ENCODE peak calls at places on chromosome 5, in seven cellular contexts. E, Q, A, B, D, I and G are unnamed samples.

GRCh38 chr5:159799701-159800100 is 116.6 kb upstream of the ADRA1B start:
- DNase-seq in E (no peak), Q (no peak), A (no peak), B (no peak), D (no peak), I (no peak), G (no peak)

GRCh38 chr5:93874080-93874479 is 132.7 kb upstream of the POU5F2 start:
- DNase-seq in E (no peak), Q (no peak), A (no peak), B (no peak), D (no peak), I (no peak), G (no peak)

GRCh38 chr5:65307088-65307487 is 174.6 kb downstream of the ADAMTS6 start:
- DNase-seq in E (no peak), Q (no peak), A (no peak), B (no peak), D (no peak), I (no peak), G (no peak)

GRCh38 chr5:167937628-167938000 is 353.8 kb upstream of the WWC1 start:
- DNase-seq in E (no peak), Q (no peak), A (no peak), B (no peak), D (no peak), I (no peak), G (no peak)

GRCh38 chr5:167261309-167262100 is 1029.9 kb upstream of the WWC1 start:
- DNase-seq in E (peak), Q (no peak), A (no peak), B (no peak), D (no peak), I (no peak), G (no peak)

GRCh38 chr5:76765249-76765648 is 49.3 kb downstream of the F2R start:
- DNase-seq in E (no peak), Q (peak), A (no peak), B (peak), D (no peak), I (no peak), G (no peak)

GRCh38 chr5:140196406-140196805 is 21.4 kb downstream of the CYSTM1 start:
- DNase-seq in E (peak), Q (no peak), A (no peak), B (no peak), D (no peak), I (no peak), G (no peak)

GRCh38 chr5:71782771-71783770 is 64.0 kb downstream of the CARTPT start:
- DNase-seq in E (peak), Q (peak), A (peak), B (peak), D (peak), I (peak), G (peak)

GRCh38 chr5:80069251-80069650 is 34.1 kb downstream of the THBS4 start:
- DNase-seq in E (peak), Q (no peak), A (no peak), B (no peak), D (no peak), I (no peak), G (no peak)

GRCh38 chr5:56123531-56124243 is 109.4 kb downstream of the ANKRD55 start:
- DNase-seq in E (no peak), Q (peak), A (no peak), B (peak), D (no peak), I (peak), G (no peak)

GRCh38 chr5:133408322-133408721 is 204.0 kb downstream of the FSTL4 start:
- DNase-seq in E (no peak), Q (no peak), A (no peak), B (no peak), D (no peak), I (no peak), G (no peak)

GRCh38 chr5:129104910-129105455 is 10.4 kb downstream of the ISOC1 start:
- DNase-seq in E (no peak), Q (no peak), A (no peak), B (no peak), D (no peak), I (no peak), G (no peak)

GRCh38 chr5:66015296-66015960 is 89.1 kb downstream of the ERBIN start:
- DNase-seq in E (no peak), Q (no peak), A (no peak), B (no peak), D (no peak), I (no peak), G (no peak)